ENCODE peak calls at places on chromosome 21, in four cellular contexts. L is tibial nerve; A is astrocyte of the spinal cord; X is CD8-positive, alpha-beta T cell. Q is an unnamed sample.

GRCh38 chr21:29209696-29210095 is 79.3 kb downstream of the MAP3K7CL start:
- DNase-seq in X (no peak), A (peak), L (no peak), Q (peak)

GRCh38 chr21:25862596-25862995 is 127.8 kb downstream of the GABPA start:
- DNase-seq in A (peak), L (no peak), X (no peak), Q (peak)

GRCh38 chr21:43596616-43597015 is 62.7 kb downstream of the HSF2BP start:
- DNase-seq in X (no peak), L (no peak), A (no peak), Q (no peak)

GRCh38 chr21:45362077-45362747 is 42.8 kb upstream of the COL18A1 start:
- DNase-seq in L (no peak), A (no peak), X (no peak), Q (no peak)

GRCh38 chr21:32698286-32698685 is 29.5 kb downstream of the SYNJ1 start:
- DNase-seq in L (no peak), A (no peak), X (no peak), Q (no peak)

GRCh38 chr21:43588957-43589356 is 70.3 kb downstream of the HSF2BP start:
- DNase-seq in A (no peak), L (no peak), X (no peak), Q (no peak)

GRCh38 chr21:45534591-45535331 is 7.5 kb downstream of the SLC19A1 start:
- DNase-seq in L (no peak), X (no peak), A (no peak), Q (no peak)

GRCh38 chr21:43917515-43918384 is 52.7 kb downstream of the AGPAT3 start:
- DNase-seq in A (no peak), L (no peak), X (no peak), Q (no peak)

GRCh38 chr21:28521932-28522826 is 470.5 kb downstream of the LTN1 start:
- DNase-seq in L (no peak), X (no peak), A (peak), Q (peak)

GRCh38 chr21:33317226-33317625 is 7.5 kb upstream of the IFNAR1 start:
- DNase-seq in X (no peak), A (no peak), L (no peak), Q (peak)

GRCh38 chr21:25657140-25657539 is 18.1 kb downstream of the JAM2 start:
- DNase-seq in L (no peak), A (no peak), X (no peak), Q (no peak)

GRCh38 chr21:33299181-33299752 is 25.5 kb upstream of the IFNAR1 start:
- DNase-seq in L (no peak), A (no peak), X (no peak), Q (no peak)

GRCh38 chr21:29148535-29148934 is 18.1 kb downstream of the MAP3K7CL start:
- DNase-seq in L (no peak), A (peak), X (no peak), Q (peak)

GRCh38 chr21:27571706-27572105 is 604.8 kb upstream of the ADAMTS5 start:
- DNase-seq in A (peak), L (no peak), X (no peak), Q (peak)

GRCh38 chr21:27422435-27422834 is 455.5 kb upstream of the ADAMTS5 start:
- DNase-seq in A (peak), L (no peak), X (no peak), Q (peak)

GRCh38 chr21:18041012-18041411 is 203.6 kb upstream of the CHODL start:
- DNase-seq in L (peak), A (peak), X (no peak), Q (peak)
- TF ChIP-seq CTCF in L (peak), A (peak), X (no peak), Q (peak)

GRCh38 chr21:42332557-42332956 is 17.3 kb upstream of the TFF3 start:
- DNase-seq in L (no peak), A (no peak), X (no peak), Q (no peak)

GRCh38 chr21:42337276-42337675 is 13.5 kb downstream of the TFF2 start:
- DNase-seq in L (no peak), A (no peak), X (no peak), Q (no peak)

GRCh38 chr21:42330380-42331336 is 15.4 kb upstream of the TFF3 start:
- DNase-seq in X (no peak), L (no peak), A (no peak), Q (no peak)

GRCh38 chr21:42336065-42336464 is 14.7 kb downstream of the TFF2 start:
- DNase-seq in A (no peak), X (no peak), L (no peak), Q (no peak)

GRCh38 chr21:42331660-42332059 is 16.5 kb upstream of the TFF3 start:
- DNase-seq in L (no peak), A (no peak), X (no peak), Q (no peak)
- H3K4me3 ChIP-seq in L (no peak), A (no peak), X (no peak), Q (no peak)

DNA sequence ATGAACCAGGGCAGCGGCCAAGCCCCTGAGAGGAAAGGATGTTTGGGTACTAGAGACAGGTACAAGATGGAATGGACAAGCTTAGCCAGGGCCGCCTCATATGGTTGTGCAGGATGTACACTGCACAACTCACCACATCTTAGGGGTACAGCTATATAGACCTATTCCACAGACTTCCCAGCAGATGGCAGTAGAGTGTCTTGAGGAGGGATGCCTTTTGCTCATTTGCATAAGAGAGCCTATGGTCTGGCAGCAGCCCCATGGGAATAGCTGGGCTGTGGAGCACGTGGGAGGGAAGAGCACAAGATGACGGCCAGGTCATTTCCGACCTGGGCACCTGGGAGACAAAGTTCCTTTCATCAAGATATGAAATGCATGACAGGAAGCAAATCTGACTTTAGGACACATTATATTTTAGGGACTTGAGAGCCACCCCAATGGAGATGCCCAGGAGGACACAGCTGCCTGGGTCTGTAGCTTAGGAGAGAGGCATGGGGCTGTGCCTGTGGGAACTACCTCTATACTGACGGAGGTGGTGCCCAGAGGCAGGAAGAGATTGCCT is 215.5 kb downstream of the KCNJ6 start:
- DNase-seq in X (no peak), A (peak), L (no peak), Q (peak)
- TF ChIP-seq CTCF in X (peak), A (peak), L (no peak), Q (peak)

GRCh38 chr21:34882719-34883131 is 166.4 kb downstream of the RUNX1 start:
- DNase-seq in L (no peak), A (peak), X (no peak), Q (no peak)

GRCh38 chr21:34881894-34882371 is 167.2 kb downstream of the RUNX1 start:
- DNase-seq in L (no peak), A (peak), X (no peak), Q (peak)

GRCh38 chr21:34883501-34884271 is 165.4 kb downstream of the RUNX1 start:
- DNase-seq in X (no peak), L (no peak), A (peak), Q (no peak)

GRCh38 chr21:34880401-34880800 is 168.7 kb downstream of the RUNX1 start:
- DNase-seq in A (no peak), X (no peak), L (no peak), Q (no peak)

GRCh38 chr21:34881421-34881820 is 167.7 kb downstream of the RUNX1 start:
- DNase-seq in L (no peak), X (no peak), A (peak), Q (peak)
- H3K4me3 ChIP-seq in L (no peak), X (no peak), A (peak), Q (no peak)

DNA sequence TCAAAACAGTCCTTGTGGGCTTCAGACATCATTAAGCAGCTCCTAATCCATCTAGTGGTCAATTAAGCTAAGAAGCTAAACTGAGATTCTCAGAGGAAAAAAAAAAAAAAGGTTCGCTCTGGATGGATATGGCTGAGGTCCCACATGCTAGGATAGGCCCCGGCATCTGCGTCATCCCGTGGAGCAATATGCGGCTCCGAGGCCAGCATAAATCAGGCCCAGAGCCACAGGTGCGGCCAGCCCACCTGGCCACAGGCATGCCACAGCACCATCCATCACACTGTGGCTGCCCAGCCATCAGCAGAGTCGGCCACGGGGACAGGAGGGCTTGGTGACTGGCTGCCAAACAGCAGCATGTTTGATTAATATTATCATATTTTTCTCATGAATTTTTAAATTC is 106.9 kb upstream of the TIAM1 start:
- DNase-seq in X (no peak), A (no peak), L (no peak), Q (no peak)
- TF ChIP-seq CTCF in X (no peak), A (no peak), L (no peak), Q (no peak)

GRCh38 chr21:16536661-16537359 is 807.0 kb downstream of the USP25 start:
- DNase-seq in L (no peak), A (peak), X (no peak), Q (peak)
- H3K4me3 ChIP-seq in L (peak), A (peak), X (no peak), Q (peak)

Q was measured in fibroblast of mammary gland.